ENCODE peak calls at places on chromosomes 3 and 15, in eight cellular contexts. O, B, S, Y, N, L, C and M are unnamed samples.

GRCh38 chr3:68973635-68974034 is 39.8 kb downstream of the EOGT start:
- DNase-seq in B (no peak), L (no peak), O (no peak), Y (no peak), S (no peak), C (no peak), N (no peak), M (peak; percentile 1)

GRCh38 chr3:62604301-62604700 is 231.0 kb upstream of the FEZF2 start:
- DNase-seq in B (peak; percentile 98), N (no peak), S (no peak), Y (no peak), L (no peak), O (no peak), C (no peak), M (peak; percentile 91)

GRCh38 chr3:172617976-172618375 is 92.9 kb downstream of the NCEH1 start:
- DNase-seq in O (no peak), B (no peak), C (no peak), S (no peak), L (no peak), Y (no peak), N (no peak), M (no peak)

GRCh38 chr3:153631664-153632063 is 469.6 kb downstream of the RAP2B start:
- DNase-seq in B (no peak), L (no peak), O (no peak), S (no peak), C (no peak), Y (no peak), N (no peak), M (no peak)

GRCh38 chr3:165532851-165533250 is 304.4 kb downstream of the BCHE start:
- DNase-seq in L (no peak), N (no peak), S (no peak), C (no peak), Y (no peak), O (no peak), B (no peak), M (no peak)

GRCh38 chr3:194104041-194104751 is 31.8 kb upstream of the HES1 start:
- DNase-seq in N (no peak), B (no peak), O (no peak), C (peak; percentile 34), L (no peak), Y (no peak), S (no peak), M (no peak)

GRCh38 chr3:134802428-134803050 is 7.5 kb downstream of the EPHB1 start:
- DNase-seq in O (no peak), Y (no peak), S (no peak), B (no peak), L (no peak), C (no peak), N (no peak), M (no peak)

GRCh38 chr15:89116404-89116803 is 28.1 kb downstream of the ABHD2 start:
- DNase-seq in L (no peak), B (peak; percentile 55), Y (no peak), S (no peak), O (no peak), C (peak; percentile 22), N (no peak), M (peak; percentile 27)

GRCh38 chr3:35200056-35200455 is 439.3 kb upstream of the ARPP21 start:
- DNase-seq in N (no peak), S (no peak), O (no peak), Y (no peak), L (no peak), B (peak; percentile 56), C (no peak), M (peak; percentile 4)

GRCh38 chr3:4719011-4719649 is 226.0 kb downstream of the ITPR1 start:
- DNase-seq in O (no peak), B (no peak), C (no peak), S (no peak), N (no peak), Y (no peak), L (peak; percentile 50), M (no peak)

GRCh38 chr3:133268772-133269171 is 131.1 kb upstream of the BFSP2 start:
- DNase-seq in B (no peak), N (no peak), O (no peak), C (peak; percentile 29), L (no peak), S (no peak), Y (no peak), M (no peak)

GRCh38 chr3:192907784-192908183 is 9.9 kb downstream of the MB21D2 start:
- DNase-seq in C (no peak), S (no peak), N (no peak), B (no peak), Y (no peak), L (no peak), O (no peak), M (peak; percentile 59)

GRCh38 chr3:37559461-37559860 is 302.2 kb upstream of the CTDSPL start:
- DNase-seq in Y (no peak), O (no peak), L (no peak), B (peak; percentile 67), N (no peak), S (no peak), C (no peak), M (peak; percentile 63)